ENCODE peak calls at places on chromosomes 12 and 14, in seven cellular contexts. J is activated CD8-positive, alpha-beta memory T cell treated with anti-CD3 and anti-CD28 coated beads, Interleukin-2, amount 50 U/mL, for 4 hours; U is endothelial cell of umbilical vein; N is NCI-H2107; G is NCI-H748 treated with DMSO at 0.1 percent for 48 hours; Z is D341Med; K is NCI-H2081. X is an unnamed sample.

GRCh38 chr12:98955284-98955683 is 310.2 kb downstream of the APAF1 start:
- DNase-seq in J (no peak), U (peak; percentile 21), N (no peak), G (no peak), Z (peak; percentile 45), K (no peak), X (peak; percentile 24)

GRCh38 chr12:6342140-6342889 is 439 bp upstream of the TNFRSF1A start:
- DNase-seq in J (no peak), U (no peak), N (no peak), G (no peak), Z (no peak), K (no peak), X (no peak)

GRCh38 chr12:115335594-115335993 is 651.6 kb upstream of the TBX3 start:
- DNase-seq in J (no peak), U (no peak), N (no peak), G (no peak), Z (no peak), K (no peak), X (no peak)

GRCh38 chr12:75666980-75667359 is 155.6 kb upstream of the KRR1 start:
- DNase-seq in J (no peak), U (peak; percentile 58), N (no peak), G (no peak), Z (no peak), K (no peak), X (no peak)

GRCh38 chr14:76227450-76228050 is 75.8 kb downstream of the GPATCH2L start:
- DNase-seq in J (no peak), U (no peak), N (no peak), G (no peak), Z (no peak), K (no peak), X (no peak)

GRCh38 chr12:84911331-84912190 is 1.0 kb downstream of the SLC6A15 start:
- DNase-seq in J (no peak), U (peak; percentile 58), N (no peak), G (peak; percentile 84), Z (peak; percentile 87), K (peak; percentile 88), X (peak; percentile 77)

GRCh38 chr12:80553316-80553715 is 109.3 kb downstream of the PTPRQ start:
- DNase-seq in J (no peak), U (peak; percentile 74), N (no peak), G (no peak), Z (no peak), K (no peak), X (no peak)

GRCh38 chr14:105229099-105229655 is 19.2 kb upstream of the BTBD6 start:
- DNase-seq in J (no peak), U (no peak), N (no peak), G (no peak), Z (no peak), K (no peak), X (no peak)

GRCh38 chr12:3042394-3042793 is 34.8 kb upstream of the TSPAN9 start:
- DNase-seq in J (no peak), U (no peak), N (peak; percentile 54), G (no peak), Z (peak; percentile 20), K (no peak), X (peak; percentile 57)

GRCh38 chr14:23177181-23177580 is 6.3 kb downstream of the SLC7A8 start:
- DNase-seq in J (no peak), U (peak; percentile 15), N (no peak), G (no peak), Z (no peak), K (no peak), X (no peak)

X was measured in NCI-H345.